ENCODE peak calls at places on chromosome 19, in five cellular contexts. C is prostate gland, T is uterus, K is tibial nerve, R is A549. V is an unnamed sample.

GRCh38 chr19:29667941-29668340 is 2.7 kb downstream of the PLEKHF1 start:
- DNase-seq in T (no peak), K (no peak), C (no peak), R (no peak), V (no peak)

GRCh38 chr19:926595-927043 is 784 bp downstream of the ARID3A start:
- DNase-seq in C (no peak), T (no peak), R (peak), K (peak), V (peak)

GRCh38 chr19:10872551-10873107 is 1.3 kb downstream of the CARM1 start:
- DNase-seq in T (no peak), K (no peak), R (no peak), C (no peak), V (no peak)

GRCh38 chr19:53865523-53865917 is 2.2 kb upstream of the MYADM start:
- DNase-seq in C (no peak), R (no peak), K (no peak), T (no peak), V (no peak)

GRCh38 chr19:33905937-33906577 is 109.4 kb downstream of the KCTD15 start:
- DNase-seq in C (peak), R (peak), T (peak), K (no peak), V (no peak)

GRCh38 chr19:18167975-18168645 is 5.5 kb upstream of the IFI30 start:
- DNase-seq in C (no peak), K (no peak), R (no peak), T (no peak), V (peak)

GRCh38 chr19:44637390-44637764 is 6.3 kb upstream of the PVR start:
- DNase-seq in K (no peak), C (no peak), R (no peak), T (no peak), V (no peak)

GRCh38 chr19:50803633-50804419 is 13.6 kb downstream of the ACP4 start:
- DNase-seq in C (no peak), K (no peak), T (no peak), R (no peak), V (no peak)

GRCh38 chr19:7152568-7152967 is 83.1 kb downstream of the ZNF557 start:
- DNase-seq in C (no peak), K (no peak), T (no peak), R (peak), V (no peak)

GRCh38 chr19:30457484-30457883 is 85.3 kb downstream of the ZNF536 start:
- DNase-seq in T (no peak), K (no peak), C (no peak), R (no peak), V (no peak)

GRCh38 chr19:4910594-4911273 is 1.4 kb downstream of the UHRF1 start:
- DNase-seq in T (no peak), K (peak), R (peak), C (no peak), V (no peak)

GRCh38 chr19:6161271-6161850 is 25.9 kb downstream of the ACSBG2 start:
- DNase-seq in K (no peak), C (no peak), R (peak), T (peak), V (peak)

GRCh38 chr19:17511724-17512573 is 500 bp downstream of the PGLS start:
- DNase-seq in R (peak), K (peak), T (peak), C (peak), V (peak)

GRCh38 chr19:12993562-12993961 is 1.7 kb upstream of the NFIX start:
- DNase-seq in C (no peak), K (no peak), T (no peak), R (no peak), V (no peak)

GRCh38 chr19:18712981-18713380 is 29.5 kb downstream of the CRTC1 start:
- DNase-seq in R (no peak), K (no peak), C (no peak), T (no peak), V (no peak)

GRCh38 chr19:8355631-8356402 is 8.1 kb upstream of the ANGPTL4 start:
- DNase-seq in K (peak), T (peak), R (peak), C (no peak), V (no peak)

GRCh38 chr19:57786906-57787305 is 17.4 kb downstream of the ZNF586 start:
- DNase-seq in T (no peak), K (no peak), C (no peak), R (no peak), V (no peak)

GRCh38 chr19:38831142-38831605 is 420 bp downstream of the ECH1 start:
- DNase-seq in K (peak), C (peak), T (peak), R (peak), V (no peak)

GRCh38 chr19:2083174-2083854 is 12.8 kb downstream of the MOB3A start:
- DNase-seq in R (no peak), K (no peak), T (peak), C (no peak), V (peak)

GRCh38 chr19:28575816-28576215 is 637.1 kb downstream of the UQCRFS1 start:
- DNase-seq in T (no peak), R (no peak), C (no peak), K (no peak), V (no peak)

GRCh38 chr19:18274776-18275356 is 614 bp upstream of the IQCN start:
- DNase-seq in T (peak), R (peak), K (peak), C (peak), V (no peak)

DNA sequence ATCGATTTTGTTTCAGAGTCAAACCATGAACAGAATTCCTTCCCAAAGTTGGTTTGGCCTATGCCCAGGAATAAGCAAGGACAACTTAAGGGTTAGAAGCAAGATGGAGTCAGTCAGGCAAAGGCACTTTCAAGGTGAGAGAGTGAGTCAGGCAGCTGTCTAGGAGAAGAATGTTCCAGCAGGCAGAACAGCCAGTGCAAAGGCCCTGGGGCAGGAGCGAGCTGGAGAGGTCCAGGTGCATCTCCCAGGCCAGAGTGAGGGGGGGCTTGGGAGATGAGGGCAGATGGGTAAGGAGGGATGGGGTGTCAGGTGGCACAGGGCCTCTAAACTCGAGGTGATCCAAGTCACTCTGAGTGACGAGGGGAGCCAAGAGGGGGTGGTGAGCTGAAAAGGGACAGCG is 9.2 kb upstream of the GRWD1 start:
- DNase-seq in R (no peak), C (no peak), K (no peak), T (no peak), V (no peak)
- TF ChIP-seq POLR2A in R (no peak), C (no peak), K (no peak), T (no peak), V (no peak)

DNA sequence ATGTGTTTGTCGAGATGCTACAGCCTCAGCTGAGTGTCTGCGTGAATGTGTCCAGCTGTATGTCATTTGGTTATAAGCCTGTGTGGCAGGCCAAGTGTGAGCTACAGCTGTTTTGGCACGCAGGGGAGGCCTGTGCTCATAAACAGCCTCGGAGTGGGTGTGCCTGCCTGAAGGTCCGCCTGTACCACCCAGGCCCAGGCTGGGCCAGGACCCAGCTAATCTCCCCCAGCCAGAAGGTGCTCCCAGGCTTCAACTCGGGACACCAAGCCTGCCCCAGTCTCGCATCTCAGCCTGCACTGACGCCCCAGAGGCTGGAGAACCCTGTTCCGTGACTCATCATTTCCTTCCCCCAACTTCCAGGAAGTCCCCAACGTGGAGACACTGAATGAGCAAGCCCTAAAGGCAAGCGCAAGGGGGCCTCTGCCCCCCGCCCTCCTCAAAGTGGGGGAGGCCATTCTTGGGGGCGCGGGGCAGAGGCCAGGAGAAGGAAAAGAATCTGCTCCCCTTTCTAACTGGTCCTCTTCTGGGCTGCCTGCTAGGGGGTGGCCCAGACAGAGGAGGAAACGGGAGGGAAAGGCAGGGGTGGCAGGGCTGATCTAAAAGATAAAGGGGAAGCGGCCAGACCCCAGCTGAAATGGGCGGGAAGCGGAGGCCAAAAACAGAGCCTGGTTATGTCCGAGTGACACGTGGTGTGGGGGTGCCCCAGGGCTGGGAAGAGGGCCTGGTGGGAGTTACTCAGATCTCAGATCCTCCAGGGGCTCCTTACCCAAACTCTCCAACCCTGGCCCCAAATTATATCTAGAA is 2.0 kb downstream of the SLC1A5 start:
- DNase-seq in T (peak), C (peak), K (peak), R (peak), V (peak)
- TF ChIP-seq POLR2A in T (peak), C (peak), K (no peak), R (no peak), V (no peak)

GRCh38 chr19:49362048-49362925 is at the start of gene TEAD2:
- DNase-seq in C (peak), K (peak), R (peak), T (peak), V (no peak)
- TF ChIP-seq POLR2A in C (peak), K (no peak), R (peak), T (peak), V (no peak)

GRCh38 chr19:35174226-35174625 is 19.7 kb downstream of the FXYD5 start:
- DNase-seq in K (no peak), R (no peak), T (no peak), C (no peak), V (no peak)

GRCh38 chr19:35178701-35179100 is 24.2 kb downstream of the FXYD5 start:
- DNase-seq in C (no peak), T (peak), R (no peak), K (peak), V (no peak)

GRCh38 chr19:35179830-35180229 is 25.3 kb downstream of the FXYD5 start:
- DNase-seq in K (no peak), T (no peak), C (no peak), R (no peak), V (no peak)

GRCh38 chr19:35177377-35178274 is 23.1 kb downstream of the FXYD5 start:
- DNase-seq in R (no peak), T (no peak), K (no peak), C (no peak), V (no peak)

DNA sequence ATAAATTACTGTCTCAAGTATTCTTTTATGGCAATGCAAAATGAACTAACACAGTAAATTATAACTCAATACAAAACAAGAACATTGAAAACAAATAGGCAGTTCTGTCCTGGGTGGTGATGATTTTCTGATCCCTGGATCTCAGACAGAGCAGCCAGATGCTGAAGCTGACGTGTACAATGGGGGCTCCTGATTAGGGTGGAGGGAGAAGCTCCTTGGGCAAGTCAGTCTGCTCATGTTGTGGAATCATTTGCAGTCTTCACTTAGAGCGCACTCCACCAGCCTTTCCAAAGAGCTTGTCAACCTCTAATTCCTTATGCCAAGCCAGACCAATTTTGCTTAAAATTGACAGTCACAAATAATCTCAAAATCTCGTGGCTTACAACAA is 21.6 kb downstream of the FXYD5 start:
- DNase-seq in R (no peak), T (no peak), K (no peak), C (no peak), V (no peak)
- TF ChIP-seq POLR2A in R (no peak), T (no peak), K (no peak), C (no peak), V (no peak)

GRCh38 chr19:16325671-16326400 is 1.2 kb downstream of the KLF2 start:
- DNase-seq in C (no peak), K (no peak), R (peak), T (peak), V (no peak)

GRCh38 chr19:16327131-16327450 is 2.5 kb downstream of the KLF2 start:
- DNase-seq in T (no peak), R (no peak), C (no peak), K (no peak), V (no peak)

GRCh38 chr19:16325161-16325527 is 518 bp downstream of the KLF2 start:
- DNase-seq in T (no peak), C (no peak), K (no peak), R (peak), V (no peak)

GRCh38 chr19:16327501-16327900 is 2.9 kb downstream of the KLF2 start:
- DNase-seq in K (no peak), T (no peak), C (no peak), R (no peak), V (no peak)

DNA sequence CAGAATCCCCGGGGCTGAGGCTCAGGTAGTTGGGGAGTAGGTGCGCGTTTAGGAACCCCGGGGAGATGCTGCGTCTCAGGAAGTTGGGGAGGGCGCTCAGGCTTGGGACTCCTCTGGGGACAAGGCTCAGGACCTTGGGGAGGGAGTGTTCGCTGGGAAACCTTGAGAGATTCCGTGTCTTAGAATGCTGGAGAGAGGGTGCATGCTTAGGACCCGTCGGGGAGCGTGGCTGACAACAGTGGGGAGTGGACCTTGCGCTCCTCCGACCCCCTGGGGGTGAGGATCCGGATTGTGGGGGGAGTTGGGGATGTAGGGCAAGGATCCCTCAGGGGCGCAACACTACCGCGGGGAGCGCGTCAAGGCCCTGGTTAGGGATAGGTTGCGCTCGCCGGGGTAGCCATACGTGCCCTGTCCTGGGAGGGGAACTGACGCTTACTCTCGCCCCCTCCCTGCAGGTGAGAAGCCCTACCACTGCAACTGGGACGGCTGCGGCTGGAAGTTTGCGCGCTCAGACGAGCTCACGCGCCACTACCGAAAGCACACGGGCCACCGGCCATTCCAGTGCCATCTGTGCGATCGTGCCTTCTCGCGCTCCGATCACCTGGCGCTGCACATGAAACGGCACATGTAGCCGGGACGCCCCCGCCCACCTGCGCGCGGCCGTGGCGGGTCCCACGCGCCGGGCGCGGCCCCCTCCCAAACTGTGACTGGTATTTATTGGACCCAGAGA is 1.9 kb downstream of the KLF2 start:
- DNase-seq in K (no peak), C (no peak), T (no peak), R (no peak), V (no peak)
- TF ChIP-seq POLR2A in K (no peak), C (no peak), T (no peak), R (no peak), V (no peak)

GRCh38 chr19:42396542-42397314 is 6.6 kb upstream of the CNFN start:
- DNase-seq in K (peak), R (peak), C (peak), T (peak), V (peak)
- TF ChIP-seq POLR2A in K (no peak), R (peak), C (peak), T (peak), V (peak)

DNA sequence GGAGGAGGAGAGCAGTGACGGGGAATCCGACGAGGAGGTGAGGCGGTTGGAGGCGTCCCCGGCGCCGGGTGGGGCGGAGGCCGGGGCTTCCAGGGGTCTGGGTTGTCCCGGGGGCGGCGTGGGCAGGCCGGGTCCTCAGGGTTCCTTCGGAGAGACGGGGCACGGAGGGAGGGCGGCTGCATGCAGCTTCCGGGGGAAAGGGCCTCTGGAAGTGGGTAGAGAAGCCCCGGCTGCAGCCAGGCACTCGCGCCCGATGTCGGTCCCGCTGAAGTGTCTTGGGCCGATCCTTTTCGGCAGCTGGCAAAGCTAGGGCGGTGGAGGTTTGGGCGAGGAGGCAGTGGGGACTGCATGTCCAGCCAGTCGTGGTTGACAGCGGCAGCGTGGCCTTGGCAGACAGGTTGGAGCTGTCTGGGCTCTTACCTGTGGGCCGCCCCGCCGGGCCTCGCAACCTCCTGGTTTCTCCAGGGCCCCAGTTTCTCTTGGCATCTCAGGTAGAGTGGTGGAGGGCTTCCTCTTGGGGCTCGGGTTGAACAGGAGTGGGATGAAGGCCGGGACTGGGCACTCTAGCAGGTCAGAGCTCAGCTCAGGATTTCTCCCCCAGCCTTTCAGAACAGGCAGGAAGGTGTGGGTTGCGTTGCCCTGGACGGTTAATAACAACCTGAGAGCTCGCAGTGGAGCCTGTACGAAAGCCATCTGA is 690 bp downstream of the KMT2B start:
- DNase-seq in R (peak), K (no peak), T (peak), C (no peak), V (peak)
- TF ChIP-seq POLR2A in R (no peak), K (no peak), T (no peak), C (no peak), V (peak)

DNA sequence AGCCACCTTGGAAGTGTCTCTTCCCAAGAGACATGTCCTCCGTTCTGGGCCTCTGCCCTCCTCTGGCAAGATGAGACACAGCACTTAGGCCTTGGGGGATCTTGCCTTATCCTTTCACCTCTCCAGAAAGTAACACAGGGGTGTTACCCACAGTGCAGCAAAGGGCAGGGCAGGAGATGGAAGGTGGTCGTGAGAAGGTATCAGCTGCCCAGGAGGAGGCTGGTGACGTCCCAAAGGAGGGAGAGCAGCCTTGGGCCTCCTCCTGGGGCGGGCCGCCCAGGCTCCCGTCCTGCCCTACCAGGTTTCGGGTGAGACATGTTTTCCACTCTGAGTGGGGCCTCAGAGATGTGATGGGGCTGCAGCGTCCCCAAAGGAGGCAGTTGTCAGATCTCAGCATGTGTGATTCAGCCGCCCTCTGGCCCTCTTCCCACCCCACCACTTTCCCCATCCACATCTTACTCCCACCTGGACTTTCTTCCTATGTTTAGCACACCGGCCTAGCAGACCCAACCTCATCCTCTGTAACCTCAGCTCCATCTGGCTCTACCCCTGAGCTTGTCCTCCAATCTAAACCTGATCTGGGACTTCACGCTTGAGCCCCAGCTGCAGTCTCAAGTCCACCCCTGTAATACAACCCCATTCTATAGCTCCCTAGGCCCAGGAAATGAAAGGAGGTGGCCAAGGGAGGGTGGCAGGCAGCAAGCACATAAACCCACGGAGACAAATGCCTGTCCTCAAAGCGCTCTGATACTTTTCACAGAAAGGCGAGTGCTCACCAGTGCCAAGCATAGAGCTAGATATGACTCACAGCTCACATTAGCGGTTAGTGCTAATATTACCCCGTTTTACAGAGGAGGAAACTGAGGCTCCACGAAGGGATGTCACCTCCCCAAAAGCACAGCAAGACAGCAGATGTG is 9.3 kb downstream of the POU2F2 start:
- DNase-seq in K (no peak), R (no peak), T (no peak), C (no peak), V (peak)
- TF ChIP-seq POLR2A in K (no peak), R (no peak), T (no peak), C (no peak), V (no peak)